ENCODE peak calls at places on chromosomes 4 and X, in seven cellular contexts. One of them, this sample, is unnamed.

GRCh38 chrX:23380581-23380980 is 45.9 kb downstream of the PTCHD1 start:
- DNase-seq in NCI-H1092: no peak
- DNase-seq in activated CD4-positive, alpha-beta T cell treated with anti-CD3 and anti-CD28 coated beads, Interleukin-2, amount 10 ng/mL, durations not matched to agents 7 days and 5 days: no peak
- DNase-seq in activated gamma-delta T cell: no peak
- DNase-seq in Calu3: no peak
- DNase-seq in stimulated activated naive CD8-positive, alpha-beta T cell treated with anti-CD3 and anti-CD28 coated beads, Interleukin-15, Interleukin-2, amounts not matched to agents 100 U/mL and 50 U/mL, for 24 hours: no peak
- DNase-seq in AG20443: no peak
- DNase-seq in this sample: no peak

GRCh38 chr4:142845293-142846070 is 619 bp downstream of the INPP4B start:
- DNase-seq in NCI-H1092: no peak
- DNase-seq in activated CD4-positive, alpha-beta T cell treated with anti-CD3 and anti-CD28 coated beads, Interleukin-2, amount 10 ng/mL, durations not matched to agents 7 days and 5 days: peak
- DNase-seq in activated gamma-delta T cell: peak
- DNase-seq in Calu3: peak
- DNase-seq in stimulated activated naive CD8-positive, alpha-beta T cell treated with anti-CD3 and anti-CD28 coated beads, Interleukin-15, Interleukin-2, amounts not matched to agents 100 U/mL and 50 U/mL, for 24 hours: peak
- DNase-seq in AG20443: peak
- DNase-seq in this sample: no peak

GRCh38 chr4:48235050-48235449 is 34.6 kb downstream of the TEC start:
- DNase-seq in NCI-H1092: no peak
- DNase-seq in activated CD4-positive, alpha-beta T cell treated with anti-CD3 and anti-CD28 coated beads, Interleukin-2, amount 10 ng/mL, durations not matched to agents 7 days and 5 days: no peak
- DNase-seq in activated gamma-delta T cell: no peak
- DNase-seq in Calu3: no peak
- DNase-seq in stimulated activated naive CD8-positive, alpha-beta T cell treated with anti-CD3 and anti-CD28 coated beads, Interleukin-15, Interleukin-2, amounts not matched to agents 100 U/mL and 50 U/mL, for 24 hours: no peak
- DNase-seq in AG20443: no peak
- DNase-seq in this sample: no peak

GRCh38 chrX:146956760-146957159 is 142.2 kb upstream of the CXorf51A start:
- DNase-seq in NCI-H1092: no peak
- DNase-seq in activated CD4-positive, alpha-beta T cell treated with anti-CD3 and anti-CD28 coated beads, Interleukin-2, amount 10 ng/mL, durations not matched to agents 7 days and 5 days: no peak
- DNase-seq in activated gamma-delta T cell: no peak
- DNase-seq in Calu3: no peak
- DNase-seq in stimulated activated naive CD8-positive, alpha-beta T cell treated with anti-CD3 and anti-CD28 coated beads, Interleukin-15, Interleukin-2, amounts not matched to agents 100 U/mL and 50 U/mL, for 24 hours: no peak
- DNase-seq in AG20443: no peak
- DNase-seq in this sample: no peak

GRCh38 chrX:150683536-150684146 is 9.6 kb upstream of the MTMR1 start:
- DNase-seq in NCI-H1092: peak
- DNase-seq in activated CD4-positive, alpha-beta T cell treated with anti-CD3 and anti-CD28 coated beads, Interleukin-2, amount 10 ng/mL, durations not matched to agents 7 days and 5 days: peak
- DNase-seq in activated gamma-delta T cell: no peak
- DNase-seq in Calu3: peak
- DNase-seq in stimulated activated naive CD8-positive, alpha-beta T cell treated with anti-CD3 and anti-CD28 coated beads, Interleukin-15, Interleukin-2, amounts not matched to agents 100 U/mL and 50 U/mL, for 24 hours: no peak
- DNase-seq in AG20443: peak
- DNase-seq in this sample: peak

GRCh38 chr4:142435599-142436235 is 410.4 kb downstream of the INPP4B start:
- DNase-seq in NCI-H1092: no peak
- DNase-seq in activated CD4-positive, alpha-beta T cell treated with anti-CD3 and anti-CD28 coated beads, Interleukin-2, amount 10 ng/mL, durations not matched to agents 7 days and 5 days: no peak
- DNase-seq in activated gamma-delta T cell: no peak
- DNase-seq in Calu3: peak
- DNase-seq in stimulated activated naive CD8-positive, alpha-beta T cell treated with anti-CD3 and anti-CD28 coated beads, Interleukin-15, Interleukin-2, amounts not matched to agents 100 U/mL and 50 U/mL, for 24 hours: no peak
- DNase-seq in AG20443: no peak
- DNase-seq in this sample: no peak

GRCh38 chr4:102217345-102217744 is 127.9 kb downstream of the SLC39A8 start:
- DNase-seq in NCI-H1092: no peak
- DNase-seq in activated CD4-positive, alpha-beta T cell treated with anti-CD3 and anti-CD28 coated beads, Interleukin-2, amount 10 ng/mL, durations not matched to agents 7 days and 5 days: no peak
- DNase-seq in activated gamma-delta T cell: no peak
- DNase-seq in Calu3: no peak
- DNase-seq in stimulated activated naive CD8-positive, alpha-beta T cell treated with anti-CD3 and anti-CD28 coated beads, Interleukin-15, Interleukin-2, amounts not matched to agents 100 U/mL and 50 U/mL, for 24 hours: no peak
- DNase-seq in AG20443: no peak
- DNase-seq in this sample: no peak

GRCh38 chrX:125646195-125646594 is 326.5 kb downstream of the TEX13C start:
- DNase-seq in NCI-H1092: no peak
- DNase-seq in activated CD4-positive, alpha-beta T cell treated with anti-CD3 and anti-CD28 coated beads, Interleukin-2, amount 10 ng/mL, durations not matched to agents 7 days and 5 days: no peak
- DNase-seq in activated gamma-delta T cell: no peak
- DNase-seq in Calu3: no peak
- DNase-seq in stimulated activated naive CD8-positive, alpha-beta T cell treated with anti-CD3 and anti-CD28 coated beads, Interleukin-15, Interleukin-2, amounts not matched to agents 100 U/mL and 50 U/mL, for 24 hours: peak
- DNase-seq in AG20443: no peak
- DNase-seq in this sample: no peak

GRCh38 chr4:74014332-74014731 is 15.9 kb upstream of the CXCL5 start:
- DNase-seq in NCI-H1092: no peak
- DNase-seq in activated CD4-positive, alpha-beta T cell treated with anti-CD3 and anti-CD28 coated beads, Interleukin-2, amount 10 ng/mL, durations not matched to agents 7 days and 5 days: no peak
- DNase-seq in activated gamma-delta T cell: no peak
- DNase-seq in Calu3: no peak
- DNase-seq in stimulated activated naive CD8-positive, alpha-beta T cell treated with anti-CD3 and anti-CD28 coated beads, Interleukin-15, Interleukin-2, amounts not matched to agents 100 U/mL and 50 U/mL, for 24 hours: no peak
- DNase-seq in AG20443: no peak
- DNase-seq in this sample: no peak

GRCh38 chr4:5420266-5420665 is 288.1 kb downstream of the EVC2 start:
- DNase-seq in NCI-H1092: no peak
- DNase-seq in activated CD4-positive, alpha-beta T cell treated with anti-CD3 and anti-CD28 coated beads, Interleukin-2, amount 10 ng/mL, durations not matched to agents 7 days and 5 days: no peak
- DNase-seq in activated gamma-delta T cell: no peak
- DNase-seq in Calu3: no peak
- DNase-seq in stimulated activated naive CD8-positive, alpha-beta T cell treated with anti-CD3 and anti-CD28 coated beads, Interleukin-15, Interleukin-2, amounts not matched to agents 100 U/mL and 50 U/mL, for 24 hours: no peak
- DNase-seq in AG20443: no peak
- DNase-seq in this sample: no peak

GRCh38 chr4:182837831-182838230 is 79.4 kb downstream of the DCTD start:
- DNase-seq in NCI-H1092: no peak
- DNase-seq in activated CD4-positive, alpha-beta T cell treated with anti-CD3 and anti-CD28 coated beads, Interleukin-2, amount 10 ng/mL, durations not matched to agents 7 days and 5 days: no peak
- DNase-seq in activated gamma-delta T cell: no peak
- DNase-seq in Calu3: no peak
- DNase-seq in stimulated activated naive CD8-positive, alpha-beta T cell treated with anti-CD3 and anti-CD28 coated beads, Interleukin-15, Interleukin-2, amounts not matched to agents 100 U/mL and 50 U/mL, for 24 hours: no peak
- DNase-seq in AG20443: no peak
- DNase-seq in this sample: no peak

GRCh38 chr4:123867910-123868587 is 471.5 kb downstream of the SPRY1 start:
- DNase-seq in NCI-H1092: no peak
- DNase-seq in activated CD4-positive, alpha-beta T cell treated with anti-CD3 and anti-CD28 coated beads, Interleukin-2, amount 10 ng/mL, durations not matched to agents 7 days and 5 days: no peak
- DNase-seq in activated gamma-delta T cell: no peak
- DNase-seq in Calu3: no peak
- DNase-seq in stimulated activated naive CD8-positive, alpha-beta T cell treated with anti-CD3 and anti-CD28 coated beads, Interleukin-15, Interleukin-2, amounts not matched to agents 100 U/mL and 50 U/mL, for 24 hours: no peak
- DNase-seq in AG20443: no peak
- DNase-seq in this sample: no peak